ENCODE peak calls at places on chromosome 11, in four cellular contexts. P is endothelial cell of umbilical vein, V is K562, Y is HepG2. X is an unnamed sample.

GRCh38 chr11:85752890-85753581 is 57.9 kb downstream of the SYTL2 start:
- DNase-seq in V (no peak), P (peak), Y (no peak), X (no peak)

GRCh38 chr11:3130269-3131071 is 34.6 kb downstream of the OSBPL5 start:
- DNase-seq in Y (no peak), V (no peak), P (no peak), X (no peak)

GRCh38 chr11:107876141-107876540 is 17.6 kb upstream of the SLC35F2 start:
- DNase-seq in V (no peak), Y (no peak), P (no peak), X (no peak)

GRCh38 chr11:47523491-47524199 is 29.3 kb downstream of the CELF1 start:
- DNase-seq in P (peak), V (peak), Y (peak), X (no peak)

GRCh38 chr11:30254307-30255298 is 23.8 kb downstream of the FSHB start:
- DNase-seq in Y (no peak), V (no peak), P (no peak), X (no peak)

GRCh38 chr11:15704064-15704463 is 589.3 kb downstream of the INSC start:
- DNase-seq in V (no peak), P (no peak), Y (peak), X (no peak)

GRCh38 chr11:108788565-108789199 is 123.8 kb downstream of the DDX10 start:
- DNase-seq in V (peak), P (peak), Y (peak), X (no peak)

GRCh38 chr11:36608491-36609199 is 10.6 kb upstream of the RAG2 start:
- DNase-seq in P (no peak), V (no peak), Y (no peak), X (no peak)

GRCh38 chr11:9748361-9748970 is 84.6 kb downstream of the SWAP70 start:
- DNase-seq in V (peak), Y (peak), P (peak), X (no peak)

GRCh38 chr11:103944251-103944944 is 92.0 kb upstream of the DDI1 start:
- DNase-seq in Y (no peak), P (no peak), V (no peak), X (no peak)

GRCh38 chr11:68976563-68976962 is 4.2 kb downstream of the MRGPRD start:
- DNase-seq in V (no peak), P (no peak), Y (no peak), X (no peak)

GRCh38 chr11:128908391-128909246 is 17.5 kb downstream of the KCNJ5 start:
- DNase-seq in Y (no peak), P (peak), V (no peak), X (no peak)

GRCh38 chr11:76918941-76919386 is 58.2 kb downstream of the ACER3 start:
- DNase-seq in Y (peak), P (peak), V (peak), X (no peak)

GRCh38 chr11:14258177-14258935 is 100.6 kb downstream of the RRAS2 start:
- DNase-seq in P (peak), V (no peak), Y (peak), X (peak)

GRCh38 chr11:11148104-11148509 is 204.9 kb downstream of the CSNK2A3 start:
- DNase-seq in V (peak), Y (no peak), P (no peak), X (peak)

GRCh38 chr11:63682045-63682915 is 980 bp downstream of the RTN3 start:
- DNase-seq in V (peak), P (peak), Y (peak), X (no peak)

GRCh38 chr11:2195756-2196088 is 24.1 kb upstream of the TH start:
- DNase-seq in P (no peak), V (no peak), Y (no peak), X (no peak)

GRCh38 chr11:96254087-96254486 is 88.9 kb downstream of the MAML2 start:
- DNase-seq in P (peak), Y (peak), V (no peak), X (no peak)

GRCh38 chr11:96234866-96235441 is 108.0 kb downstream of the MAML2 start:
- DNase-seq in P (no peak), Y (no peak), V (no peak), X (no peak)

GRCh38 chr11:132125855-132126841 is 755.7 kb downstream of the NTM start:
- DNase-seq in P (peak), Y (no peak), V (no peak), X (peak)

GRCh38 chr11:72673943-72674828 is at the start of gene PDE2A:
- DNase-seq in P (no peak), V (no peak), Y (no peak), X (peak)

GRCh38 chr11:15942126-15942525 is 414.2 kb downstream of the SOX6 start:
- DNase-seq in Y (no peak), P (no peak), V (no peak), X (no peak)

GRCh38 chr11:81574301-81574700 is 1159.4 kb downstream of the FAM181B start:
- DNase-seq in Y (no peak), P (no peak), V (no peak), X (no peak)

GRCh38 chr11:110428956-110429613 is 663 bp upstream of the FDX1 start:
- DNase-seq in Y (no peak), V (no peak), P (peak), X (no peak)

GRCh38 chr11:126175261-126175885 is 36.1 kb downstream of the RPUSD4 start:
- DNase-seq in P (peak), Y (no peak), V (no peak), X (no peak)

GRCh38 chr11:132228756-132229325 is 858.4 kb downstream of the NTM start:
- DNase-seq in V (no peak), P (no peak), Y (no peak), X (no peak)

GRCh38 chr11:1624621-1625020 is 2.7 kb upstream of the KRTAP5-4 start:
- DNase-seq in P (no peak), V (no peak), Y (no peak), X (no peak)

GRCh38 chr11:22734628-22735345 is 68.4 kb downstream of the GAS2 start:
- DNase-seq in P (no peak), V (no peak), Y (no peak), X (no peak)

GRCh38 chr11:76263166-76263565 is 56.9 kb upstream of the WNT11 start:
- DNase-seq in P (no peak), V (no peak), Y (no peak), X (no peak)

GRCh38 chr11:10722307-10722706 is 28.7 kb upstream of the CTR9 start:
- DNase-seq in Y (no peak), P (no peak), V (no peak), X (no peak)

GRCh38 chr11:79727221-79727620 is 286.4 kb upstream of the TENM4 start:
- DNase-seq in P (no peak), Y (no peak), V (no peak), X (no peak)

DNA sequence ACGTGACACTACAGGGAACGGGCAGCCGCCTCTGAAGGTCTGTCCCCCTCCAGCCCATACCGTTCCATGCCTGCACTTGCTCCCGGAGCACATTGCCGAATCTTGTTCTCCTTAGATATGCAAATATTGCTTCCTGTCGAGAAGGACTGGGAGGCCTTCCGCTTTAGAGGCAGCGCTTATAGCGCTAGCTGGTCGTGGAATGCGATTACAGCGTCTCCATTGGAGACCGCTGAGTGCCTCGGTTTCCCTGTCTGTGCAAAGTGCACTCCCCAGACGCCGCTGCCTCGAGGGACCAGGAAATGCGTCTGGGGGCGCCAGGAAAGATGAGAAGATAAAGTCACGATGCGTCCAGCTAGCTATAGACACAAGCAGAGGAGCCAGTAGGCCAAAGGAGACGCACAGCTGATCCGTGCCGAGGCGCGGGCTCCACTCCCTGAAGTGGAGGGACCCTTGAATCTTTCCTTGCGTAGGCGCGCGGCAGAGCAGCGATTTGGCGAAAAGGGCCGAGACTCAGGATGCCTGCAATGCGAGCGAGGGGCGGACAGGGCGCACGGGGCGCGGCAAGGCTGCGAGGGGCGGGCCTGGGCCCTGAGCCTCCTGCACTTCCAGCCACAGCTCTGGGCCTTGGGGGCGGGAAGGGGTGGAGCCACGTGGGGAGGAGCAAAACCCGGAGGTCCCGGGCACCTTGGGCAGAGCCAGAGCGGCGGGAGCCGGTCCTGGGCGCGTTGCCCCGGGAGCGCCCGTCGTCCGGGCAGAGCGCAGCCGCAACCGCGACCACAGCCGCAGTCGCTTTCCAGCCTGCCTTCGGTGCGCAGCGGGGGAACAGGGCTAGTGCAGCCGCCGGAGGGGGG is at the start of gene RASSF10:
- DNase-seq in V (no peak), Y (no peak), P (peak), X (peak)
- TF ChIP-seq EZH2 in V (no peak), Y (no peak), P (no peak), X (no peak)

GRCh38 chr11:34250732-34251639 is 106.8 kb downstream of the ABTB2 start:
- DNase-seq in Y (no peak), V (no peak), P (peak), X (no peak)
- TF ChIP-seq JUN in Y (no peak), V (no peak), P (no peak), X (no peak)

DNA sequence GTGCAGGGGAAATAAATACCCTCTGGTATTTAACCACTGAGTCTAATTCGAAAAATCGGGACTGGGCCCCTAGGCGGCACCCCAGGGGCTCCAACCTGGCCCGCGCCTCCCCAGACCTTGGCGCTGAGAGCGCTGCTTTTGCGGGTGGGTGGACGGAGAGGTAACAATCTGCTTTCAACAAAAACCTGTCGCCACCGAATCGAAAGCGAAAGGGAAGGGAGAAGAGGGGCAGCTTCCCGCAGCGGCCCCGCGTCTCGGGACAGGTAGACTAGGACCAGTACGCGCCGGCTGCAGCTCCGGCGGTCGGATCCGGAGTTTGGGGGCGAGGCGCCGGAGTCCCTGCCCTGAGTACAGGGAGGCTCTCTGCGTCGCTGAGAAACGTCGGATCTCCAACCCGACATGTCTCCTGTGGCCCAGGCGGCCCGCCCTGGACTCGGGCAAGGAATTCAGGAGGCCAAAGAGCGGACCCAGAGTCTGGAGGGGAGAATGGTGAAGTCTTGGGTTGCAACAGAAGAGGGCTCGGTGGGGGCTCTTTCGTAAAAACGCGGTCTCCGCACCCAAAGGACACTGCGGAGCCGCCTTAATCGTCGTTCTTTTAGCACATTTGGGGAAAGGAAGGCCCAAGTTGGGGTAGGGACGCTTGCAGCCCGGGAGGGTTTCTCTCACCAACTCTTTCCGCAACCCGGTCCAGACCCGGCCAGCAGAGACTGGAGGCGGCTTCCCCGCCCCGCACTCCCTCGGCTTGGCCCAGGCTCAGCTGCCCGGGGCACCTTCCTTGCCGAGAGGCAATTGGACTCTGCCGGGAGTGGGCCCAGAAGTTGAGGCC is 4.1 kb downstream of the ALX4 start:
- DNase-seq in P (peak), V (no peak), Y (no peak), X (peak)
- TF ChIP-seq EZH2 in P (peak), V (no peak), Y (peak), X (peak)

DNA sequence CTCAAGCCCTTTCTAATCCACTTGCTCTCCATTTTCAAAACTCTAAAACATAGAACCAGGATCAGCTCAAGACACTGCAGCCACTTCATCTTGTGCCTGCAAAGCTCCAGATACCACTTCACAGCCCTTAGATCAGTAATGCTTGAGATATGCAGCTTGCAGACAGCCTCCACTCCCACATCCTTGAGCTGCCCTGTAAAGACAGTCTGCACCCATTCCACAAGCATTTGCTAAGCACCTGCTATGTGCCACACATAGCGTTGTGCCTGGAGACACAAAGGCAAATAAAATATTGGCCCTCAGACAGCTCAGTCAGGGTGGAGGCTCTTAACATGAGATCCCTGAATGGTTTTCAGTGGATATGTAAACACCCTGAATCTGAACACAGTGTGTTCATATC is 192.5 kb upstream of the SNX19 start:
- DNase-seq in V (no peak), P (no peak), Y (no peak), X (no peak)
- TF ChIP-seq JUN in V (no peak), P (no peak), Y (no peak), X (no peak)

GRCh38 chr11:119317592-119318239 is 786 bp upstream of the MCAM start:
- DNase-seq in V (no peak), P (no peak), Y (no peak), X (no peak)
- TF ChIP-seq EZH2 in V (no peak), P (no peak), Y (no peak), X (no peak)

GRCh38 chr11:67507242-67507890 is 596 bp downstream of the CDK2AP2 start:
- DNase-seq in P (no peak), Y (no peak), V (peak), X (peak)
- TF ChIP-seq JUN in P (no peak), Y (no peak), V (no peak), X (no peak)

DNA sequence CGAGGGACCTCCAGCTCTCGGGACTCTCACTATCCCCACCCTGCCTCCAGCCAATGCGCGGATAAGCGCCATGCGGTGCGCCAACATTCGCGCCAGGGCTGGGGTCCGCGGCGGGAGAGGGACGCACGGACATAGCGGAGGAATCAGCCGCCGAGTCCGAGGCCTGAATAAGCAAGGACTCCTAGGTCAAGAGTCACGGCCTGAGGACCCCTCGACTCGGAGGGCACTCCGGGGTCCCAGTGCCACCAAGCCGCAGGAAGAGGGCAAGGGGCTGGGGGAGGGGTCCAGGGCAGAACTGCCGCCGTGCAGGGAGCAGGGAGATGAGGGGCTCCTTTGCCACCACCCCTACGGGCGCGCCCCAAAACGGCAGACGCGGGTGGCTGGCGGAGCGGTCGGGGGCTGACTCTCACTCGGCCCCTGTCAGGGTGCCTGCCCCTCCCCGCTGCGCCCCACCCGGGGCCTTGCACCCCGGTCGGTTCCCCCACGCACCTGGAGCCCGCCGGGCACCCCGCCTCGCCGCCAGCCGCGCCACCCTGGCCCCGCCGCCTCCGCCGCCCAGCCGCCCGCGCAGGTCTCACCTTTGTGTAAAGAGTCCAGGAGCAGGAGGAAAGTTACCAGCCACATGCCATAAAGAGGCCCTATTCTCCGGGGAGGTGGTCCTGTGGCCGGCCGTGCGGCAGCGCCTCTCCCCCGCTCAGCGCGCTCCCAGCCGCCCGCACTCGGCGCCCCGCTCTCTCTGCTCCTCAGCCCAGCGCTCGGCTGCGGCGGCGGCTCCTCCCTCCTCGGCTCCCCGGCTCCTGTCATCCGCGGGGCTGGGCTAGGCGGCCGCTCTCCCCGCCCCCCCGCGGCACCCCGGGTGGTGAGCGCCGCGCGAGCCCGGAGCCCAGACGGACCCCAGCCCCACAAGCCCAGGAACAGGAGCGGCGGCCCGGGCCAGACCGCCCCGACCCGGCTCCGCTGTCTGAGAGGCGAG is at the start of gene DSCAML1:
- DNase-seq in Y (no peak), V (peak), P (no peak), X (peak)
- TF ChIP-seq EZH2 in Y (no peak), V (no peak), P (peak), X (peak)

GRCh38 chr11:20162824-20163777 is 2.8 kb upstream of the DBX1 start:
- DNase-seq in P (peak), Y (no peak), V (no peak), X (no peak)
- TF ChIP-seq JUN in P (no peak), Y (no peak), V (no peak), X (no peak)